ENCODE peak calls at places on chromosomes 2 and 18, in nine cellular contexts. I is activated T-helper 2 cell treated with anti-CD3 and anti-CD28 coated beads, Interferon-gamma antibody, Interleukin-2, Interleukin-4, amounts not matched to agents 10 μg/mL and 5 μg/mL and 100 μg/mL, durations not matched to agents 14 hours and 24 hours and 36 hours; V is adrenal gland; G is cardiac septum; C is ELR; K is thoracic aorta; N is GM03348; O is choroid plexus epithelial cell; X is GM23248. M is an unnamed sample.

GRCh38 chr2:226211439-226211838 is 588.2 kb downstream of the IRS1 start:
- DNase-seq in I (no peak), V (no peak), G (no peak), C (peak; percentile 76), K (no peak), N (peak; percentile 14), O (peak; percentile 92), X (peak; percentile 84), M (peak; percentile 63)

GRCh38 chr2:99698896-99699295 is 209.1 kb upstream of the REV1 start:
- DNase-seq in I (no peak), V (no peak), G (no peak), C (peak; percentile 72), K (no peak), N (peak; percentile 39), O (peak; percentile 26), X (peak; percentile 68), M (no peak)

GRCh38 chr2:174779361-174779928 is 15.2 kb upstream of the CHRNA1 start:
- DNase-seq in I (no peak), V (no peak), G (no peak), C (peak; percentile 81), K (no peak), N (peak; percentile 35), O (peak; percentile 28), X (peak; percentile 66), M (peak; percentile 58)

GRCh38 chr2:79219383-79219988 is 59.9 kb upstream of the REG3A start:
- DNase-seq in I (no peak), V (peak; percentile 41), G (no peak), C (peak; percentile 42), K (no peak), N (peak; percentile 50), O (peak; percentile 56), X (peak; percentile 63), M (peak; percentile 55)

GRCh38 chr2:209958016-209958415 is 44.4 kb upstream of the RPE start:
- DNase-seq in I (no peak), V (no peak), G (no peak), C (no peak), K (no peak), N (no peak), O (no peak), X (no peak), M (no peak)

GRCh38 chr2:73133566-73134227 is 20.9 kb upstream of the RAB11FIP5 start:
- DNase-seq in I (no peak), V (no peak), G (no peak), C (peak; percentile 35), K (no peak), N (no peak), O (no peak), X (peak; percentile 23), M (peak; percentile 47)

GRCh38 chr2:66494708-66495107 is 59.8 kb downstream of the MEIS1 start:
- DNase-seq in I (no peak), V (peak; percentile 63), G (no peak), C (peak; percentile 93), K (peak; percentile 22), N (peak; percentile 43), O (peak; percentile 59), X (peak; percentile 76), M (peak; percentile 28)

GRCh38 chr2:128311755-128312341 is 6.8 kb downstream of the HS6ST1 start:
- DNase-seq in I (no peak), V (no peak), G (no peak), C (no peak), K (no peak), N (no peak), O (no peak), X (no peak), M (no peak)

GRCh38 chr2:146388757-146389156 is 1456.1 kb upstream of the ACVR2A start:
- DNase-seq in I (no peak), V (no peak), G (no peak), C (peak; percentile 8), K (no peak), N (no peak), O (peak; percentile 43), X (no peak), M (no peak)

GRCh38 chr2:64711260-64711659 is 57.5 kb upstream of the SERTAD2 start:
- DNase-seq in I (no peak), V (no peak), G (no peak), C (peak; percentile 34), K (no peak), N (no peak), O (no peak), X (no peak), M (peak; percentile 99)

GRCh38 chr18:3177902-3178687 is 41.7 kb downstream of the MYOM1 start:
- DNase-seq in I (no peak), V (peak; percentile 34), G (peak; percentile 80), C (no peak), K (peak; percentile 28), N (no peak), O (no peak), X (no peak), M (no peak)

GRCh38 chr2:219507555-219508443 is 6.5 kb upstream of the ASIC4 start:
- DNase-seq in I (no peak), V (no peak), G (no peak), C (no peak), K (no peak), N (no peak), O (peak; percentile 18), X (peak; percentile 40), M (no peak)

GRCh38 chr2:101817488-101817887 is 120.0 kb downstream of the MAP4K4 start:
- DNase-seq in I (no peak), V (no peak), G (no peak), C (no peak), K (no peak), N (no peak), O (peak; percentile 35), X (no peak), M (no peak)

M was measured in lung microvascular endothelial cell.